ENCODE peak calls at places on chromosomes 5 and 9, in four cellular contexts. V is HCT116, W is HepG2, A is K562. L is an unnamed sample.

GRCh38 chr5:142830241-142831018 is 60.3 kb downstream of the ARHGAP26 start:
- DNase-seq in A (no peak), V (no peak), W (no peak), L (no peak)

GRCh38 chr5:56175465-56175864 is 57.7 kb downstream of the ANKRD55 start:
- DNase-seq in W (no peak), A (no peak), V (peak; percentile 13), L (peak; percentile 27)

GRCh38 chr5:36389245-36389644 is 87.5 kb upstream of the RANBP3L start:
- DNase-seq in V (no peak), W (no peak), A (peak; percentile 10), L (no peak)

GRCh38 chr5:33565304-33565703 is 124.5 kb downstream of the TARS1 start:
- DNase-seq in W (no peak), A (no peak), V (no peak), L (no peak)

GRCh38 chr9:135608294-135608998 is 30.9 kb downstream of the GLT6D1 start:
- DNase-seq in V (no peak), W (no peak), A (no peak), L (no peak)

GRCh38 chr9:3760031-3760430 is 234.2 kb upstream of the RFX3 start:
- DNase-seq in V (no peak), W (no peak), A (no peak), L (no peak)

GRCh38 chr9:6644346-6645152 is 980 bp downstream of the GLDC start:
- DNase-seq in W (no peak), A (no peak), V (no peak), L (no peak)

GRCh38 chr5:170155771-170156170 is 50.1 kb downstream of the FOXI1 start:
- DNase-seq in A (no peak), V (no peak), W (no peak), L (no peak)

GRCh38 chr9:89621031-89621430 is 16.2 kb downstream of the GADD45G start:
- DNase-seq in V (no peak), W (no peak), A (no peak), L (no peak)

GRCh38 chr5:124445220-124445619 is 301.2 kb downstream of the ZNF608 start:
- DNase-seq in W (no peak), A (no peak), V (no peak), L (no peak)

GRCh38 chr5:94870496-94871214 is 252.2 kb downstream of the SLF1 start:
- DNase-seq in V (no peak), W (peak; percentile 6), A (peak; percentile 11), L (no peak)

GRCh38 chr9:36288057-36288456 is 29.8 kb upstream of the GNE start:
- DNase-seq in W (no peak), A (no peak), V (no peak), L (no peak)

GRCh38 chr5:132372122-132372521 is 2.6 kb downstream of the SLC22A5 start:
- DNase-seq in V (no peak), W (no peak), A (peak; percentile 23), L (no peak)

GRCh38 chr5:20030125-20030524 is 42.1 kb upstream of the CDH18 start:
- DNase-seq in W (no peak), V (no peak), A (no peak), L (no peak)

GRCh38 chr5:134116291-134116690 is 1.8 kb downstream of the TCF7 start:
- DNase-seq in W (no peak), A (no peak), V (no peak), L (no peak)

GRCh38 chr9:107425110-107426025 is 64.2 kb downstream of the KLF4 start:
- DNase-seq in V (peak; percentile 50), A (peak; percentile 68), W (peak; percentile 50), L (peak; percentile 95)

GRCh38 chr9:131594906-131595675 is 49.8 kb downstream of the PRRT1B start:
- DNase-seq in W (peak; percentile 23), V (no peak), A (no peak), L (no peak)

GRCh38 chr5:127536687-127537086 is 19.2 kb downstream of the PRRC1 start:
- DNase-seq in W (no peak), A (peak; percentile 15), V (no peak), L (no peak)

GRCh38 chr9:91682806-91683205 is 259.2 kb upstream of the NFIL3 start:
- DNase-seq in A (no peak), W (no peak), V (no peak), L (no peak)

GRCh38 chr9:95620296-95620695 is 103.5 kb upstream of the PTCH1 start:
- DNase-seq in V (no peak), W (no peak), A (no peak), L (no peak)

GRCh38 chr5:139381837-139382361 is 1.2 kb downstream of the SLC23A1 start:
- DNase-seq in A (no peak), W (no peak), V (no peak), L (no peak)

GRCh38 chr9:80968611-80969010 is 720.7 kb downstream of the TLE1 start:
- DNase-seq in W (no peak), V (no peak), A (no peak), L (no peak)

GRCh38 chr9:71740199-71740598 is 28.1 kb downstream of the CEMIP2 start:
- DNase-seq in V (no peak), A (no peak), W (no peak), L (no peak)

GRCh38 chr5:30878751-30879150 is 314.7 kb upstream of the CDH6 start:
- DNase-seq in V (no peak), A (no peak), W (no peak), L (no peak)

GRCh38 chr5:116395708-116396203 is 178.9 kb downstream of the SEMA6A start:
- DNase-seq in A (no peak), W (no peak), V (no peak), L (no peak)

GRCh38 chr9:91089405-91090131 is 272.1 kb downstream of the AUH start:
- DNase-seq in W (peak; percentile 52), V (no peak), A (no peak), L (no peak)

GRCh38 chr9:72477862-72478564 is 43.4 kb upstream of the TMC1 start:
- DNase-seq in A (peak; percentile 8), V (peak; percentile 86), W (peak; percentile 86), L (no peak)

GRCh38 chr5:14299666-14300065 is 156.5 kb downstream of the TRIO start:
- DNase-seq in W (no peak), V (no peak), A (no peak), L (no peak)

GRCh38 chr5:172410839-172411238 is 43.5 kb downstream of the SH3PXD2B start:
- DNase-seq in V (no peak), A (no peak), W (no peak), L (no peak)

GRCh38 chr5:32173394-32174010 is 617 bp downstream of the GOLPH3 start:
- DNase-seq in W (peak; percentile 33), V (no peak), A (peak; percentile 43), L (peak; percentile 65)

GRCh38 chr5:53424691-53425597 is 55.5 kb upstream of the FST start:
- DNase-seq in W (no peak), A (no peak), V (no peak), L (no peak)

GRCh38 chr9:76756273-76756650 is 8.0 kb upstream of the PCA3 start:
- DNase-seq in A (no peak), V (no peak), W (peak; percentile 7), L (peak; percentile 25)

GRCh38 chr5:37787742-37788141 is 52.1 kb downstream of the GDNF start:
- DNase-seq in V (no peak), W (peak; percentile 17), A (no peak), L (no peak)

GRCh38 chr9:91533382-91533781 is 109.8 kb upstream of the NFIL3 start:
- DNase-seq in W (no peak), A (no peak), V (no peak), L (no peak)

GRCh38 chr5:125743939-125744338 is 679.3 kb upstream of the GRAMD2B start:
- DNase-seq in V (no peak), A (no peak), W (no peak), L (no peak)

GRCh38 chr9:38227656-38228055 is 158.6 kb upstream of the SHB start:
- DNase-seq in A (no peak), W (no peak), V (no peak), L (no peak)

GRCh38 chr9:137982132-137982666 is 104.6 kb downstream of the CACNA1B start:
- DNase-seq in V (peak; percentile 21), A (no peak), W (no peak), L (no peak)

GRCh38 chr9:86978986-86979385 is 31.7 kb upstream of the GAS1 start:
- DNase-seq in W (no peak), A (no peak), V (no peak), L (no peak)

GRCh38 chr5:85441853-85442252 is 1057.2 kb upstream of the EDIL3 start:
- DNase-seq in A (no peak), W (no peak), V (no peak), L (no peak)

GRCh38 chr5:160466889-160467554 is 45.4 kb downstream of the PTTG1 start:
- DNase-seq in W (peak; percentile 80), V (no peak), A (no peak), L (no peak)
- TF ChIP-seq FOSL1 in W (no peak), V (no peak), A (no peak), L (no peak)

DNA sequence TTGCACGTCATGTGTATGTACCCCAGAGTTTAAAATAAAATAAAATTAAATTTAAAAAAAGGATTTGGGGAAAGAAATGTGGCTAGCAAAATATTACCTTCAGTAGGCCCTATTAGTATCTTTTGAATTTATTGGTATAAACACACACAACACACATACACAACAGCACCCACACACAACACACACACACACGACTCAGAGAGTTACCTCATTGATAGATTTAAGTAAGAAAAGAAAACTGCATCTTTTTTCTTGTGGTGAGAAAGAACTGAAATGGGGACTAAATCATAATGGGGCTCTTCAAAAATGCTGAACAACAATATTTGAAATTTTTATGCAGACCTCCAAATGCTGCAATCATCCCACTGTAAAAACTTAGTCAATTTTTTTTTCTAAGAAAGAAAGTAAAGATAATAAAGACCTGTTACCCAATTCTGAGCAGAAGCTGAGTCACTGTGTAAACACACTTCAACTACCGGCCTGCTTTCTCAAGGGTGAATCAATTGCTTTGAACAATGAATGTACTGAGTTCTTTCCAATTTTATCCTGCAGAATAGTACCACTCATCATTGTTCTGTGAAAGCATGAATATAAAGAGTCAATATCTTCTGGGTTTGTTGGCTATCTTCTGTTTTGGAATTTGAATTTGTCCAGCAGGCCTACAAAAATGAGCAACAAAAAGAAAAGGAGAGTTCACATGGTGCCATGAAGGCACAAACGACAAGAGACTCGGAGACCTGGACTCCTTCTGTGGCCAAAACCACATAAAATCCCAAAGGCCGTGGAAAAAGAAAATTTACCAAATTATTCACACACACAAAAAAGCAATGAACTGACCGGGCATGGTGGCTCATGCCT is 57.9 kb upstream of the CCNG1 start:
- DNase-seq in W (peak; percentile 44), V (peak; percentile 75), A (peak; percentile 37), L (no peak)
- TF ChIP-seq FOSL1 in W (peak; percentile 79), V (peak; percentile 98), A (peak; percentile 96), L (no peak)

GRCh38 chr5:123035320-123035949 is 1.1 kb downstream of the PPIC start:
- DNase-seq in A (peak; percentile 55), W (peak; percentile 6), V (peak; percentile 52), L (peak; percentile 66)

GRCh38 chr5:123035950-123036390 is 555 bp downstream of the PPIC start:
- DNase-seq in W (peak; percentile 22), V (peak; percentile 2), A (peak; percentile 25), L (peak; percentile 77)

GRCh38 chr5:123039673-123040072 is 3.1 kb upstream of the PPIC start:
- DNase-seq in A (no peak), W (no peak), V (no peak), L (no peak)

GRCh38 chr5:123036391-123037103 is at the start of gene PPIC:
- DNase-seq in A (peak; percentile 83), V (peak; percentile 64), W (peak; percentile 50), L (peak; percentile 93)

GRCh38 chr5:123037104-123037418 is 536 bp upstream of the PPIC start:
- DNase-seq in W (no peak), V (no peak), A (no peak), L (no peak)
- TF ChIP-seq FOSL1 in W (no peak), V (no peak), A (no peak), L (no peak)

GRCh38 chr9:130159057-130159456 is 13.1 kb upstream of the NCS1 start:
- DNase-seq in V (no peak), W (peak; percentile 69), A (no peak), L (no peak)
- TF ChIP-seq FOSL1 in V (no peak), W (no peak), A (no peak), L (no peak)

L was measured in H1.